ENCODE peak calls at places on chromosomes 11 and 22, in eight cellular contexts. C is ovary; K is AG08395; D is gastrocnemius medialis; N is choroid plexus epithelial cell; U is HCT116; Q is activated T-cell treated with anti-CD3 and anti-CD28 coated beads, Interleukin-2, amount 50 U/mL, for 24 hours; R is Jurkat, Clone E6-1. P is an unnamed sample.

GRCh38 chr22:42179616-42180015 is 49.0 kb upstream of the CYP2D6 start:
- DNase-seq in C (no peak), K (peak), D (no peak), N (peak), U (no peak), Q (no peak), R (no peak), P (no peak)

GRCh38 chr22:35308480-35308945 is 8.8 kb downstream of the TOM1 start:
- DNase-seq in C (no peak), K (no peak), D (no peak), N (no peak), U (no peak), Q (no peak), R (peak), P (no peak)

GRCh38 chr11:7286178-7286577 is 34.5 kb downstream of the SYT9 start:
- DNase-seq in C (no peak), K (no peak), D (no peak), N (no peak), U (no peak), Q (no peak), R (no peak), P (no peak)

GRCh38 chr22:43840431-43840830 is 21.9 kb downstream of the SULT4A1 start:
- DNase-seq in C (no peak), K (no peak), D (peak), N (no peak), U (no peak), Q (no peak), R (no peak), P (no peak)

GRCh38 chr11:2797741-2798361 is 87.7 kb downstream of the CDKN1C start:
- DNase-seq in C (no peak), K (no peak), D (peak), N (no peak), U (no peak), Q (peak), R (no peak), P (no peak)

GRCh38 chr11:116773203-116774112 is 671 bp upstream of the BUD13 start:
- DNase-seq in C (no peak), K (peak), D (no peak), N (peak), U (no peak), Q (no peak), R (no peak), P (no peak)

GRCh38 chr22:43451651-43452050 is 39.8 kb downstream of the MPPED1 start:
- DNase-seq in C (no peak), K (no peak), D (no peak), N (no peak), U (no peak), Q (no peak), R (no peak), P (no peak)

GRCh38 chr11:31005202-31005601 is 364.3 kb downstream of the DCDC1 start:
- DNase-seq in C (no peak), K (no peak), D (no peak), N (no peak), U (no peak), Q (no peak), R (no peak), P (no peak)

GRCh38 chr22:35315855-35316745 is 16.4 kb downstream of the TOM1 start:
- DNase-seq in C (no peak), K (no peak), D (peak), N (no peak), U (no peak), Q (peak), R (no peak), P (no peak)

GRCh38 chr22:39308614-39309363 is 10.6 kb downstream of the RPL3 start:
- DNase-seq in C (peak), K (peak), D (peak), N (peak), U (peak), Q (no peak), R (no peak), P (peak)

GRCh38 chr11:9144828-9145227 is 53.4 kb upstream of the SCUBE2 start:
- DNase-seq in C (no peak), K (no peak), D (no peak), N (peak), U (no peak), Q (no peak), R (peak), P (peak)

GRCh38 chr11:44516688-44517301 is 48.7 kb upstream of the CD82 start:
- DNase-seq in C (no peak), K (no peak), D (no peak), N (no peak), U (no peak), Q (no peak), R (no peak), P (no peak)

GRCh38 chr22:40203568-40203967 is 25.8 kb downstream of the TNRC6B start:
- DNase-seq in C (no peak), K (no peak), D (no peak), N (peak), U (no peak), Q (no peak), R (peak), P (peak)

GRCh38 chr11:76759092-76759491 is 24.1 kb upstream of the TSKU start:
- DNase-seq in C (peak), K (no peak), D (no peak), N (no peak), U (no peak), Q (no peak), R (no peak), P (no peak)

GRCh38 chr11:536841-537621 is at the start of gene LRRC56:
- DNase-seq in C (peak), K (peak), D (peak), N (peak), U (peak), Q (peak), R (peak), P (peak)

GRCh38 chr11:945986-946385 is 20.3 kb downstream of the AP2A2 start:
- DNase-seq in C (no peak), K (no peak), D (no peak), N (peak), U (no peak), Q (no peak), R (no peak), P (no peak)

GRCh38 chr22:43448048-43448447 is 36.2 kb downstream of the MPPED1 start:
- DNase-seq in C (no peak), K (no peak), D (no peak), N (no peak), U (no peak), Q (no peak), R (no peak), P (no peak)

GRCh38 chr11:116553482-116553881 is 219.3 kb downstream of the BUD13 start:
- DNase-seq in C (no peak), K (no peak), D (no peak), N (no peak), U (no peak), Q (no peak), R (no peak), P (no peak)

GRCh38 chr11:287821-288327 is 1.1 kb upstream of the PGGHG start:
- DNase-seq in C (peak), K (no peak), D (peak), N (no peak), U (no peak), Q (peak), R (no peak), P (no peak)

GRCh38 chr11:74932797-74933196 is 16.1 kb downstream of the XRRA1 start:
- DNase-seq in C (no peak), K (no peak), D (no peak), N (peak), U (no peak), Q (no peak), R (no peak), P (no peak)

GRCh38 chr11:133082851-133083488 is 449.3 kb downstream of the OPCML start:
- DNase-seq in C (no peak), K (peak), D (no peak), N (peak), U (no peak), Q (peak), R (peak), P (peak)

GRCh38 chr22:46537221-46537945 is at the start of gene CELSR1:
- DNase-seq in C (no peak), K (no peak), D (no peak), N (peak), U (no peak), Q (peak), R (peak), P (peak)

GRCh38 chr22:19178065-19178658 is 374 bp downstream of the SLC25A1 start:
- DNase-seq in C (peak), K (peak), D (no peak), N (peak), U (no peak), Q (no peak), R (peak), P (peak)

GRCh38 chr11:79762271-79762935 is 321.6 kb upstream of the TENM4 start:
- DNase-seq in C (no peak), K (no peak), D (no peak), N (peak), U (no peak), Q (no peak), R (no peak), P (no peak)

GRCh38 chr11:109695696-109696095 is 273.7 kb downstream of the C11orf87 start:
- DNase-seq in C (no peak), K (no peak), D (no peak), N (peak), U (no peak), Q (no peak), R (no peak), P (no peak)

GRCh38 chr22:19122143-19122751 is at the start of gene DGCR2:
- DNase-seq in C (peak), K (peak), D (peak), N (peak), U (peak), Q (peak), R (peak), P (peak)

GRCh38 chr11:133579165-133580031 is 47.1 kb upstream of the OPCML start:
- DNase-seq in C (no peak), K (no peak), D (no peak), N (no peak), U (no peak), Q (no peak), R (no peak), P (no peak)

GRCh38 chr11:6991227-6991626 is 28.9 kb downstream of the ZNF214 start:
- DNase-seq in C (no peak), K (no peak), D (no peak), N (no peak), U (no peak), Q (no peak), R (no peak), P (no peak)

GRCh38 chr11:44618561-44619425 is 53.3 kb downstream of the CD82 start:
- DNase-seq in C (peak), K (no peak), D (peak), N (no peak), U (no peak), Q (peak), R (no peak), P (no peak)

GRCh38 chr11:41383768-41384167 is 75.7 kb downstream of the LRRC4C start:
- DNase-seq in C (no peak), K (no peak), D (no peak), N (no peak), U (no peak), Q (no peak), R (no peak), P (no peak)

P was measured in dermis microvascular lymphatic vessel endothelial cell.